ENCODE peak calls at places on chromosome 13, in four cellular contexts. One of them, this sample, is unnamed.

GRCh38 chr13:30846844-30847243 is 59.2 kb upstream of the MEDAG start:
- DNase-seq in stomach: no peak
- DNase-seq in H7: no peak
- DNase-seq in mucosa of descending colon: no peak
- DNase-seq in this sample: no peak

GRCh38 chr13:98842858-98843481 is 90.5 kb upstream of the SLC15A1 start:
- DNase-seq in mucosa of descending colon: peak
- DNase-seq in stomach: peak
- DNase-seq in H7: peak
- DNase-seq in this sample: peak

GRCh38 chr13:102872131-102872530 is 26.3 kb downstream of the ERCC5 start:
- DNase-seq in stomach: no peak
- DNase-seq in mucosa of descending colon: no peak
- DNase-seq in H7: no peak
- DNase-seq in this sample: no peak

GRCh38 chr13:29771247-29771646 is 79.2 kb downstream of the UBL3 start:
- DNase-seq in H7: no peak
- DNase-seq in stomach: no peak
- DNase-seq in mucosa of descending colon: no peak
- DNase-seq in this sample: peak

GRCh38 chr13:73765651-73766384 is 368.4 kb downstream of the KLF12 start:
- DNase-seq in H7: peak
- DNase-seq in stomach: peak
- DNase-seq in mucosa of descending colon: peak
- DNase-seq in this sample: no peak

GRCh38 chr13:101325423-101325822 is 90.9 kb downstream of the NALCN start:
- DNase-seq in mucosa of descending colon: no peak
- DNase-seq in H7: no peak
- DNase-seq in stomach: no peak
- DNase-seq in this sample: no peak

GRCh38 chr13:39244561-39245230 is 206.4 kb downstream of the NHLRC3 start:
- DNase-seq in H7: no peak
- DNase-seq in stomach: no peak
- DNase-seq in mucosa of descending colon: no peak
- DNase-seq in this sample: no peak

GRCh38 chr13:74306496-74306895 is 172.3 kb upstream of the KLF12 start:
- DNase-seq in stomach: no peak
- DNase-seq in H7: no peak
- DNase-seq in mucosa of descending colon: no peak
- DNase-seq in this sample: no peak

GRCh38 chr13:52686381-52686780 is 33.7 kb downstream of the SUGT1 start:
- DNase-seq in H7: no peak
- DNase-seq in mucosa of descending colon: no peak
- DNase-seq in stomach: no peak
- DNase-seq in this sample: peak

GRCh38 chr13:29917573-29918091 is 67.2 kb upstream of the UBL3 start:
- DNase-seq in mucosa of descending colon: no peak
- DNase-seq in H7: no peak
- DNase-seq in stomach: no peak
- DNase-seq in this sample: no peak

GRCh38 chr13:20193142-20193923 is 595 bp upstream of the GJB2 start:
- DNase-seq in stomach: no peak
- DNase-seq in H7: peak
- DNase-seq in mucosa of descending colon: peak
- DNase-seq in this sample: no peak

GRCh38 chr13:95154441-95154886 is 146.8 kb downstream of the ABCC4 start:
- DNase-seq in H7: no peak
- DNase-seq in stomach: no peak
- DNase-seq in mucosa of descending colon: no peak
- DNase-seq in this sample: no peak

GRCh38 chr13:70755411-70755810 is 647.2 kb upstream of the KLHL1 start:
- DNase-seq in H7: no peak
- DNase-seq in mucosa of descending colon: no peak
- DNase-seq in stomach: no peak
- DNase-seq in this sample: no peak

GRCh38 chr13:44298314-44298713 is 75.3 kb upstream of the SERP2 start:
- DNase-seq in mucosa of descending colon: no peak
- DNase-seq in stomach: no peak
- DNase-seq in H7: no peak
- DNase-seq in this sample: no peak

GRCh38 chr13:94416454-94417080 is 62.9 kb downstream of the DCT start:
- DNase-seq in stomach: no peak
- DNase-seq in mucosa of descending colon: no peak
- DNase-seq in H7: peak
- DNase-seq in this sample: no peak

GRCh38 chr13:110465696-110466095 is 95.8 kb downstream of the RAB20 start:
- DNase-seq in mucosa of descending colon: no peak
- DNase-seq in H7: no peak
- DNase-seq in stomach: no peak
- DNase-seq in this sample: no peak
- H3K4me3 ChIP-seq in mucosa of descending colon: no peak
- H3K4me3 ChIP-seq in H7: no peak
- H3K4me3 ChIP-seq in stomach: no peak
- H3K4me3 ChIP-seq in this sample: no peak

DNA sequence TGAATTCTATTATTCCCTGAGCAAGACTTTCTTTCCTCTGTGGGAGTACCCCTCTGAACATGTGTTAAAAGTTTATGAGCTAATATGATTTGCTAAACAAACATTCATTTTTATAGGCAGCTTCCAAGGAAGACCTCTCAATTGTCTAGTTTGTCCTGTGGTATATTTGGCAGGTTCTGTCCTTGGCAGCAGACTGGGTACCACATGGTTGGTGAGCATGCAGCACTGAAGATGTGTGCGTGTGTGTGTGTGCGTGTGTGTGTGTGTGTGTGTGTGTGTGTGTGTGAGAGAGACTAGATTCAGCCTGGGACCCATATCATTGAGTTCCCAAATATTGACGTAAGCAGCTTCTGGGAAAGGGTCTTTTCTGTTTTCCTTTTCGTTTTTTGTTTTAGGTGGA is 24.0 kb downstream of the FGF9 start:
- DNase-seq in H7: no peak
- DNase-seq in stomach: no peak
- DNase-seq in mucosa of descending colon: no peak
- DNase-seq in this sample: no peak
- H3K4me3 ChIP-seq in H7: no peak
- H3K4me3 ChIP-seq in stomach: no peak
- H3K4me3 ChIP-seq in mucosa of descending colon: no peak
- H3K4me3 ChIP-seq in this sample: no peak

GRCh38 chr13:25783480-25784081 is 268.2 kb downstream of the SHISA2 start:
- DNase-seq in mucosa of descending colon: no peak
- DNase-seq in H7: no peak
- DNase-seq in stomach: no peak
- DNase-seq in this sample: no peak
- H3K4me3 ChIP-seq in mucosa of descending colon: no peak
- H3K4me3 ChIP-seq in H7: no peak
- H3K4me3 ChIP-seq in stomach: no peak
- H3K4me3 ChIP-seq in this sample: no peak

GRCh38 chr13:60267498-60268202 is 103.9 kb upstream of the DIAPH3 start:
- DNase-seq in mucosa of descending colon: peak
- DNase-seq in stomach: no peak
- DNase-seq in H7: no peak
- DNase-seq in this sample: no peak
- H3K4me3 ChIP-seq in mucosa of descending colon: no peak
- H3K4me3 ChIP-seq in stomach: peak
- H3K4me3 ChIP-seq in H7: peak
- H3K4me3 ChIP-seq in this sample: peak

This sample was measured in SJSA1.